ENCODE peak calls at places on chromosome 2, in eight cellular contexts. A is NCI-H2029, T is AG10803, O is A549, I is GM13977, P is GM04504, H is NCI-H1105, N is right atrium auricular region. W is an unnamed sample.

GRCh38 chr2:18426174-18426573 is 134.3 kb downstream of the RDH14 start:
- DNase-seq in A (no peak), P (no peak), N (no peak), T (no peak), I (no peak), O (no peak), H (no peak), W (no peak)

GRCh38 chr2:165901595-165901994 is 52.0 kb downstream of the TTC21B start:
- DNase-seq in A (no peak), O (no peak), I (no peak), P (no peak), N (no peak), T (peak; percentile 27), H (no peak), W (no peak)

GRCh38 chr2:128557841-128558241 is 239.2 kb upstream of the HS6ST1 start:
- DNase-seq in A (no peak), I (no peak), T (peak; percentile 94), O (no peak), H (no peak), N (no peak), P (peak; percentile 55), W (no peak)

GRCh38 chr2:71576541-71576940 is 123.2 kb downstream of the DYSF start:
- DNase-seq in P (no peak), N (peak; percentile 81), I (no peak), T (no peak), H (no peak), A (no peak), O (no peak), W (no peak)

GRCh38 chr2:19038096-19039015 is 320.1 kb downstream of the OSR1 start:
- DNase-seq in I (no peak), T (peak; percentile 85), A (no peak), O (no peak), N (no peak), P (peak; percentile 67), H (no peak), W (no peak)

GRCh38 chr2:36952748-36953197 is 13.6 kb downstream of the STRN start:
- DNase-seq in A (no peak), I (no peak), T (no peak), H (no peak), O (no peak), P (no peak), N (no peak), W (no peak)

GRCh38 chr2:214376631-214377624 is 33.9 kb upstream of the VWC2L start:
- DNase-seq in T (no peak), I (no peak), O (no peak), N (no peak), H (no peak), A (peak; percentile 68), P (no peak), W (no peak)

GRCh38 chr2:235232474-235233435 is 261.1 kb upstream of the AGAP1 start:
- DNase-seq in P (no peak), T (no peak), O (no peak), H (no peak), I (no peak), A (no peak), N (peak; percentile 52), W (no peak)

GRCh38 chr2:55519908-55520885 is 679 bp downstream of the CFAP36 start:
- DNase-seq in P (peak; percentile 6), T (peak; percentile 13), I (peak; percentile 6), H (peak; percentile 18), A (peak; percentile 15), N (no peak), O (peak; percentile 25), W (peak; percentile 3)

GRCh38 chr2:144624451-144624850 is 104.5 kb upstream of the ZEB2 start:
- DNase-seq in I (no peak), T (no peak), O (no peak), N (no peak), A (no peak), P (no peak), H (no peak), W (no peak)

GRCh38 chr2:108929896-108930425 is 59.1 kb downstream of the EDAR start:
- DNase-seq in T (no peak), I (no peak), O (no peak), A (no peak), N (no peak), P (no peak), H (no peak), W (no peak)

GRCh38 chr2:241584446-241584845 is 25.9 kb downstream of the BOK start:
- DNase-seq in I (no peak), P (peak; percentile 17), T (peak; percentile 49), A (no peak), N (no peak), H (no peak), O (peak; percentile 29), W (no peak)

GRCh38 chr2:168662651-168663208 is 139.7 kb upstream of the NOSTRIN start:
- DNase-seq in I (no peak), P (no peak), T (no peak), H (no peak), A (no peak), N (no peak), O (no peak), W (no peak)

GRCh38 chr2:72605836-72606442 is 219.9 kb downstream of the EXOC6B start:
- DNase-seq in P (no peak), I (peak; percentile 9), O (peak; percentile 15), N (no peak), A (peak; percentile 1), T (no peak), H (peak; percentile 9), W (no peak)

GRCh38 chr2:240125749-240126148 is 10.4 kb downstream of the COPS9 start:
- DNase-seq in O (no peak), T (no peak), A (no peak), H (no peak), I (no peak), P (no peak), N (no peak), W (no peak)

GRCh38 chr2:160358051-160358450 is 135.6 kb downstream of the RBMS1 start:
- DNase-seq in I (no peak), A (no peak), O (no peak), H (no peak), N (no peak), T (peak; percentile 59), P (peak; percentile 70), W (no peak)

W was measured in central memory CD4-positive, alpha-beta T cell.